ENCODE peak calls at places on chromosomes 6 and 20, in eight cellular contexts. K, H, X, R, O, F, W and G are unnamed samples.
A peak's percentile ranks its signal among the peaks of the same experiment; 100 is the strongest.

GRCh38 chr20:45366192-45366591 is 3.2 kb downstream of the SYS1 start:
- DNase-seq in K (no peak), H (no peak), X (no peak), R (no peak), O (no peak), F (no peak), W (no peak), G (no peak)

GRCh38 chr6:12873706-12874105 is 157.1 kb downstream of the PHACTR1 start:
- DNase-seq in K (no peak), H (no peak), X (no peak), R (no peak), O (no peak), F (peak; percentile 36), W (no peak), G (no peak)

GRCh38 chr6:21533678-21534077 is 59.9 kb upstream of the SOX4 start:
- DNase-seq in K (peak; percentile 27), H (no peak), X (no peak), R (no peak), O (no peak), F (no peak), W (no peak), G (no peak)

GRCh38 chr20:35156978-35157377 is 9.8 kb upstream of the EDEM2 start:
- DNase-seq in K (no peak), H (no peak), X (no peak), R (no peak), O (no peak), F (no peak), W (no peak), G (no peak)

GRCh38 chr6:35920793-35921732 is at the start of gene SRPK1:
- DNase-seq in K (peak; percentile 89), H (peak; percentile 87), X (peak; percentile 96), R (peak; percentile 92), O (peak; percentile 93), F (peak; percentile 91), W (peak; percentile 72), G (peak; percentile 96)

GRCh38 chr20:54194724-54195438 is 13.0 kb upstream of the PFDN4 start:
- DNase-seq in K (peak; percentile 59), H (no peak), X (peak; percentile 31), R (no peak), O (no peak), F (peak; percentile 54), W (no peak), G (no peak)

GRCh38 chr20:19913927-19914614 is 103.1 kb upstream of the NAA20 start:
- DNase-seq in K (peak; percentile 92), H (peak; percentile 21), X (no peak), R (no peak), O (no peak), F (peak; percentile 67), W (no peak), G (no peak)

GRCh38 chr6:165055231-165055630 is 254.2 kb downstream of the C6orf118 start:
- DNase-seq in K (peak; percentile 68), H (no peak), X (peak; percentile 11), R (no peak), O (no peak), F (peak; percentile 85), W (no peak), G (no peak)

GRCh38 chr20:35269055-35269781 is 8.7 kb downstream of the MMP24OS start:
- DNase-seq in K (peak; percentile 67), H (peak; percentile 66), X (peak; percentile 82), R (peak; percentile 93), O (peak; percentile 57), F (peak; percentile 77), W (no peak), G (peak; percentile 86)

GRCh38 chr20:8043687-8044278 is 24.2 kb upstream of the TMX4 start:
- DNase-seq in K (peak; percentile 88), H (peak; percentile 12), X (peak; percentile 82), R (peak; percentile 84), O (peak; percentile 75), F (peak; percentile 71), W (peak; percentile 60), G (peak; percentile 83)

GRCh38 chr6:154842828-154843227 is 109.6 kb downstream of the SCAF8 start:
- DNase-seq in K (no peak), H (no peak), X (no peak), R (no peak), O (no peak), F (no peak), W (no peak), G (no peak)

GRCh38 chr6:11605507-11605905 is 68.0 kb downstream of the TMEM170B start:
- DNase-seq in K (no peak), H (no peak), X (no peak), R (no peak), O (no peak), F (no peak), W (no peak), G (no peak)

GRCh38 chr6:52881996-52882841 is 27.3 kb downstream of the GSTA3 start:
- DNase-seq in K (peak; percentile 84), H (peak; percentile 67), X (peak; percentile 77), R (peak; percentile 85), O (peak; percentile 60), F (peak; percentile 81), W (peak; percentile 55), G (peak; percentile 82)

GRCh38 chr6:116159782-116160524 is 34.0 kb upstream of the COL10A1 start:
- DNase-seq in K (no peak), H (no peak), X (no peak), R (no peak), O (no peak), F (peak; percentile 57), W (no peak), G (no peak)

GRCh38 chr6:150403458-150404245 is 34.8 kb downstream of the IYD start:
- DNase-seq in K (peak; percentile 85), H (peak; percentile 36), X (peak; percentile 67), R (no peak), O (no peak), F (peak; percentile 76), W (no peak), G (no peak)

GRCh38 chr6:125086716-125087115 is 66.9 kb upstream of the TPD52L1 start:
- DNase-seq in K (no peak), H (no peak), X (no peak), R (no peak), O (no peak), F (no peak), W (no peak), G (no peak)

GRCh38 chr20:49779972-49780371 is 32.7 kb upstream of the SLC9A8 start:
- DNase-seq in K (no peak), H (no peak), X (no peak), R (no peak), O (no peak), F (no peak), W (no peak), G (no peak)

GRCh38 chr6:141808662-141809061 is 324.1 kb upstream of the GJE1 start:
- DNase-seq in K (no peak), H (no peak), X (no peak), R (no peak), O (no peak), F (no peak), W (no peak), G (no peak)
- H3K9me2 ChIP-seq in K (no peaks in the 10 kb centered on the region), H (peaks cover 5% of the 10 kb centered on the region), X (no peaks in the 10 kb centered on the region), R (peaks cover 3% of the 10 kb centered on the region), O (no peaks in the 10 kb centered on the region), F (no peaks in the 10 kb centered on the region), W (no peaks in the 10 kb centered on the region), G (no peaks in the 10 kb centered on the region)

DNA sequence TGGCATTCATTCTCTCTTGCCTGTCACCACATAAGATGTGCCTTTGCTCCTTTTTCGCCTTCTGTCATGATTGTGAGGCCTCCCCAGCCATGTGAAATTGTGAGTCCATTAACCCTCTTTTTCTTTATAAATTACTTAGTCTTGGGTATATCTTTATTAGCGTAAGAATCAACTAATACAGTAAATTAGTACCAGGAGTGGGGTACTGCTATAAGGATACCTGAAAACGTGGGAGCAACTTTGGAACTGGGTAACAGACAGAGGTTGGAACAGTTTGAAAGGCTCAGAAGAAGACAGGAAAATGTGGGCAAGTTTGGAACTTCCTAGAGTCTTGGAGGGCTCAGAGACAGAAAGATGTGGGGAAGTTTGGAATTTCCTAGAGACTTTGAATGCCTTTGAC is 46.6 kb downstream of the RNF182 start:
- DNase-seq in K (no peak), H (no peak), X (no peak), R (no peak), O (no peak), F (no peak), W (no peak), G (no peak)
- H3K9me2 ChIP-seq in K (no peaks in the 10 kb centered on the region), H (no peaks in the 10 kb centered on the region), X (no peaks in the 10 kb centered on the region), R (no peaks in the 10 kb centered on the region), O (no peaks in the 10 kb centered on the region), F (no peaks in the 10 kb centered on the region), W (no peaks in the 10 kb centered on the region), G (no peaks in the 10 kb centered on the region)

DNA sequence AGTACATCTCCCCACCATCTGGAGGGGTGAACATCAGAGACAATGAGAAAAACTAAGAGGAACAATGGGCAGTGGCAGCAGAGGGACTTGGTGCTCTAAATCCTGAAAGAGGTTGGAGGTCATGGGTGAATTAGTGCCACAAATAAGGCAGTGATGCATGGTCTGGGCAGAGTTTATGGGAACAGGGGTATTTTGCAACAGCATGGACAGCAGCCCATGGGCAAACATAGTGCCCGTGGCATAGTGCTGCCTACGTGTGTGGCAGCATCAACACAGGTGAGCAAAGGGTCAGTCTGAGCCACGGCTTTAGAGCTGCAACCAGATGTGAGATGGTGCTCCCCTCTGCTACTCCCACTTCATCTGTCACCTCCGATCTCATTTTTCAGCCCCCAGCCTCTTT is 459.1 kb upstream of the CITED2 start:
- DNase-seq in K (no peak), H (no peak), X (no peak), R (no peak), O (no peak), F (no peak), W (no peak), G (no peak)
- H3K9me2 ChIP-seq in K (no peaks in the 10 kb centered on the region), H (no peaks in the 10 kb centered on the region), X (no peaks in the 10 kb centered on the region), R (peaks cover 7% of the 10 kb centered on the region), O (no peaks in the 10 kb centered on the region), F (no peaks in the 10 kb centered on the region), W (no peaks in the 10 kb centered on the region), G (no peaks in the 10 kb centered on the region)

GRCh38 chr20:5746064-5746463 is 4.1 kb upstream of the SHLD1 start:
- DNase-seq in K (no peak), H (no peak), X (no peak), R (no peak), O (no peak), F (no peak), W (no peak), G (no peak)

GRCh38 chr20:5745416-5745968 is 4.7 kb upstream of the SHLD1 start:
- DNase-seq in K (no peak), H (no peak), X (no peak), R (no peak), O (no peak), F (no peak), W (no peak), G (no peak)

GRCh38 chr20:5749512-5750490 is at the start of gene SHLD1:
- DNase-seq in K (peak; percentile 90), H (peak; percentile 77), X (peak; percentile 90), R (peak; percentile 96), O (peak; percentile 94), F (peak; percentile 94), W (peak; percentile 71), G (peak; percentile 96)

GRCh38 chr20:5751856-5752255 is 1.7 kb downstream of the SHLD1 start:
- DNase-seq in K (no peak), H (no peak), X (peak; percentile 46), R (peak; percentile 13), O (no peak), F (no peak), W (no peak), G (no peak)

DNA sequence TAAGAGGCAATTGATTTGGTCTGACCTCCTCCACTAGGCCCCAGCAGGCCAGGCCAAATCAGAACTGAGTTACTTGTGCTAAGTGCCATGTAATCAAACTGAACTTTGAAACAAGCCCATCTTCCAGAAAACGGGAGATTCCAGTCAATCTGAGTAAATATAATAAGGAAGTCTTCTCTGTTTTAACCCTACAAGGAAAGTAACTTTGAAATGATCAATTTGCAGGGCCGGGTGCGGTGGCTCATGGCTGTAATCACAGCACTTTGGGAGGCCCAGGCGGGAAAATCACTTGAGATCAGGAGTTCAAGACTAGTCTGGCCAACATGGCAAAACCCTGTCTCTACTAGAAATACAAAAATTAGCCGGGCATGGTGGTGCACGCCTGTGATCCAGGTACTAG is 2.0 kb upstream of the SHLD1 start:
- DNase-seq in K (no peak), H (no peak), X (peak; percentile 29), R (no peak), O (no peak), F (no peak), W (no peak), G (no peak)
- H3K9me2 ChIP-seq in K (no peaks in the 10 kb centered on the region), H (no peaks in the 10 kb centered on the region), X (no peaks in the 10 kb centered on the region), R (peaks cover 6% of the 10 kb centered on the region), O (no peaks in the 10 kb centered on the region), F (no peaks in the 10 kb centered on the region), W (no peaks in the 10 kb centered on the region), G (peaks cover 8% of the 10 kb centered on the region)